ENCODE peak calls at places on chromosomes 5 and 9, in four cellular contexts. X is A549, A is HepG2, I is K562. J is an unnamed sample.
A peak's percentile ranks its signal among the peaks of the same experiment; 100 is the strongest.

GRCh38 chr5:6703791-6704190 is 9.4 kb upstream of the TENT4A start:
- DNase-seq in I (no peak), A (no peak), X (no peak), J (no peak)

GRCh38 chr5:179914032-179914755 is 6.5 kb upstream of the TBC1D9B start:
- DNase-seq in A (peak; percentile 34), I (no peak), X (peak; percentile 25), J (no peak)

GRCh38 chr5:5419291-5420210 is 2.9 kb upstream of the ICE1 start:
- DNase-seq in A (peak; percentile 52), I (peak; percentile 53), X (peak; percentile 65), J (no peak)

GRCh38 chr5:122858451-122858850 is 13.0 kb downstream of the SNX24 start:
- DNase-seq in X (no peak), I (no peak), A (no peak), J (no peak)

GRCh38 chr9:89476546-89476945 is 21.4 kb downstream of the SEMA4D start:
- DNase-seq in X (no peak), A (no peak), I (no peak), J (no peak)

GRCh38 chr5:56319281-56320242 is 86.4 kb upstream of the ANKRD55 start:
- DNase-seq in X (no peak), A (peak; percentile 26), I (no peak), J (no peak)

GRCh38 chr9:120571443-120572257 is 8.3 kb downstream of the CDK5RAP2 start:
- DNase-seq in I (no peak), A (peak; percentile 99), X (no peak), J (no peak)

GRCh38 chr9:19162956-19163355 is 35.7 kb upstream of the PLIN2 start:
- DNase-seq in I (no peak), A (no peak), X (no peak), J (no peak)

GRCh38 chr9:137390553-137391410 is 32.2 kb downstream of the EXD3 start:
- DNase-seq in I (no peak), X (no peak), A (no peak), J (no peak)

GRCh38 chr5:171152382-171152781 is 156.7 kb upstream of the TLX3 start:
- DNase-seq in A (no peak), I (no peak), X (peak; percentile 2), J (no peak)

GRCh38 chr5:14218897-14219573 is 75.9 kb downstream of the TRIO start:
- DNase-seq in X (no peak), I (no peak), A (no peak), J (no peak)

GRCh38 chr5:95682891-95683290 is at the start of gene SPATA9:
- DNase-seq in A (no peak), I (no peak), X (no peak), J (no peak)

GRCh38 chr9:82271099-82271498 is 282.5 kb downstream of the SPATA31D1 start:
- DNase-seq in X (no peak), A (no peak), I (no peak), J (no peak)

GRCh38 chr5:164600166-164600715 is 1094.8 kb downstream of the MAT2B start:
- DNase-seq in A (no peak), I (no peak), X (no peak), J (no peak)

GRCh38 chr5:72226950-72227349 is 93.1 kb downstream of the MRPS27 start:
- DNase-seq in X (no peak), I (peak; percentile 54), A (no peak), J (no peak)

GRCh38 chr9:124733964-124734740 is 37.0 kb downstream of the NR6A1 start:
- DNase-seq in X (no peak), A (peak; percentile 94), I (no peak), J (no peak)

GRCh38 chr5:1479581-1480188 is 34.4 kb upstream of the SLC6A3 start:
- DNase-seq in X (peak; percentile 40), A (peak; percentile 23), I (peak; percentile 81), J (no peak)

GRCh38 chr5:154486427-154486866 is 8.4 kb upstream of the HAND1 start:
- DNase-seq in A (no peak), I (no peak), X (no peak), J (no peak)

GRCh38 chr5:144484124-144484897 is 313.6 kb downstream of the KCTD16 start:
- DNase-seq in A (no peak), X (no peak), I (no peak), J (no peak)

GRCh38 chr9:77943053-77943452 is 88.6 kb downstream of the GNAQ start:
- DNase-seq in X (no peak), I (no peak), A (no peak), J (no peak)

GRCh38 chr5:14176888-14177287 is 33.7 kb downstream of the TRIO start:
- DNase-seq in A (no peak), X (no peak), I (no peak), J (no peak)

GRCh38 chr9:116218399-116218798 is 64.8 kb downstream of the PAPPA start:
- DNase-seq in X (no peak), I (no peak), A (no peak), J (no peak)

GRCh38 chr9:122307036-122307435 is 42.4 kb downstream of the MRRF start:
- DNase-seq in I (no peak), X (no peak), A (no peak), J (no peak)

GRCh38 chr5:9540791-9541190 is 5.1 kb downstream of the SEMA5A start:
- DNase-seq in A (no peak), I (no peak), X (no peak), J (no peak)

GRCh38 chr5:158765407-158765806 is 334.3 kb downstream of the EBF1 start:
- DNase-seq in X (no peak), I (no peak), A (no peak), J (no peak)

GRCh38 chr9:109477269-109478203 is 20.6 kb downstream of the PTPN3 start:
- DNase-seq in X (peak; percentile 91), A (peak; percentile 97), I (no peak), J (peak; percentile 24)

GRCh38 chr9:134068742-134069535 is 1.1 kb upstream of the BRD3 start:
- DNase-seq in X (no peak), A (no peak), I (no peak), J (no peak)

GRCh38 chr5:142143878-142144277 is 35.3 kb downstream of the NDFIP1 start:
- DNase-seq in X (peak; percentile 40), A (peak; percentile 25), I (peak; percentile 38), J (no peak)

GRCh38 chr9:13603916-13604315 is 324.4 kb upstream of the MPDZ start:
- DNase-seq in A (no peak), I (no peak), X (no peak), J (no peak)

GRCh38 chr5:112012112-112012511 is 255.1 kb upstream of the NREP start:
- DNase-seq in A (no peak), I (no peak), X (no peak), J (no peak)

DNA sequence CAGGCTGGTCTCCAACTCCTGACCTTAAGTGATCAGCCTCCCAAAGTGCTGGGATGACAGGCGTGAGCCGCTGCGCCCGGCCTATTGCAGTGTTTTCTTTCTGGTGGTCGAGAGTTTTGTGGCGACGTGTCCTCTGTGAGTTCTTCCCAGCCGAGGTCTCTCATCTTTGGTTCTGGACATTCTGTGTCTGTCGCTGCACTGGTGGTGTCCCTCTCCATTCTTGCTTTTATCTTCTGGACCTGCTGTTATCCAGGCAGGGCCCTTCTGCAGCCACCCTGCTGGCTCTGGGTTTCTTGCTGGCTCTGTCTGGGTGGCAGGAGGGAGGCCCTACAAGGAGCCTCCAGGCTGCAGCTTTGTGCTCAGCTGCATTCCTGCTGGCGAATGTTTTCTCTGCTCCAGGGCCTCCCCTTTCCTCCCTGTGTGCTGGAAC is 49.1 kb upstream of the EXOC3 start:
- DNase-seq in X (no peak), I (no peak), A (no peak), J (no peak)
- TF ChIP-seq CHD4 in X (no peak), I (no peak), A (no peak), J (no peak)

GRCh38 chr5:39219433-39219832 is at the start of gene FYB1:
- DNase-seq in I (no peak), X (no peak), A (no peak), J (no peak)
- TF ChIP-seq CHD4 in I (no peak), X (no peak), A (no peak), J (no peak)

GRCh38 chr5:28914302-28914701 is 1875.9 kb upstream of the CDH9 start:
- DNase-seq in X (no peak), I (no peak), A (no peak), J (no peak)
- TF ChIP-seq CHD4 in X (no peak), I (no peak), A (no peak), J (no peak)

DNA sequence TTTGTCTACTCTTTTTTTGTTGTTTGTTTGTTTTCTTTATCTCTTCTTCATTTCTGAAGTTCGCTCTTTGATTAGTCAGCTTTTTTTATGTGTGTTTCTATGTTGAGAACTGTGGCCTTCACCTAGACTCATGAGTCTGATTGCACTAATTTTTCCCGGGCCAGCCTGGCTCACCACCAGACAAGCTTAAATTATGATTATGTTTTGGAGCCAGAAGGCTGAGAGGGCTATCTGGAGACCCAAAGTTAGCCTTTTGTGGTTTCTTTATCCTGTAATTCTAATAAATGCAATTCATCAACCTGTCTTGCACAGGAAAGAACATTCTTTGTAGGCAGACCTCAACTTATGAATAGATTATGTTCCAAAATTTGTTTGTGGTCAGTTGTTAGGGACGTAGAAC is 20.8 kb upstream of the ACTBL2 start:
- DNase-seq in A (no peak), X (no peak), I (no peak), J (no peak)
- TF ChIP-seq CHD4 in A (no peak), X (no peak), I (no peak), J (no peak)

GRCh38 chr5:174837919-174838902 is 113.8 kb downstream of the MSX2 start:
- DNase-seq in X (peak; percentile 40), A (no peak), I (peak; percentile 14), J (no peak)
- TF ChIP-seq CHD4 in X (no peak), A (no peak), I (no peak), J (no peak)

GRCh38 chr5:125052601-125053000 is 306.2 kb upstream of the ZNF608 start:
- DNase-seq in I (no peak), A (no peak), X (no peak), J (no peak)
- TF ChIP-seq CHD4 in I (no peak), A (no peak), X (no peak), J (no peak)

GRCh38 chr5:93123127-93123526 is 457.9 kb downstream of the NR2F1-AS1 start:
- DNase-seq in A (no peak), I (no peak), X (no peak), J (no peak)

GRCh38 chr5:93130623-93131022 is 450.4 kb downstream of the NR2F1-AS1 start:
- DNase-seq in X (no peak), A (no peak), I (no peak), J (no peak)

GRCh38 chr5:93120771-93121170 is 460.2 kb downstream of the NR2F1-AS1 start:
- DNase-seq in X (no peak), I (no peak), A (no peak), J (no peak)

GRCh38 chr5:93126634-93127033 is 454.4 kb downstream of the NR2F1-AS1 start:
- DNase-seq in I (no peak), X (no peak), A (no peak), J (no peak)
- TF ChIP-seq CHD4 in I (no peak), X (no peak), A (no peak), J (no peak)

GRCh38 chr5:65184780-65185179 is 296.9 kb downstream of the ADAMTS6 start:
- DNase-seq in X (no peak), I (no peak), A (peak; percentile 92), J (no peak)
- TF ChIP-seq CHD4 in X (no peak), I (no peak), A (no peak), J (no peak)